ENCODE peak calls at places on chromosomes 6 and 20, in four cellular contexts. One of them, this sample, is unnamed.

GRCh38 chr6:130935978-130936377 is 108.8 kb downstream of the SMLR1 start:
- DNase-seq in fibroblast of mammary gland: no peak
- DNase-seq in foreskin fibroblast: no peak
- DNase-seq in lower lobe of right lung: no peak
- DNase-seq in this sample: no peak

GRCh38 chr20:58714923-58715708 is 22.5 kb downstream of the NPEPL1 start:
- DNase-seq in fibroblast of mammary gland: no peak
- DNase-seq in lower lobe of right lung: no peak
- DNase-seq in foreskin fibroblast: no peak
- DNase-seq in this sample: no peak

GRCh38 chr6:68615965-68616364 is 19.1 kb upstream of the ADGRB3 start:
- DNase-seq in foreskin fibroblast: no peak
- DNase-seq in fibroblast of mammary gland: no peak
- DNase-seq in lower lobe of right lung: no peak
- DNase-seq in this sample: no peak

GRCh38 chr20:64230461-64231145 is 24.9 kb upstream of the PCMTD2 start:
- DNase-seq in lower lobe of right lung: peak; percentile 26
- DNase-seq in fibroblast of mammary gland: no peak
- DNase-seq in foreskin fibroblast: no peak
- DNase-seq in this sample: no peak

GRCh38 chr6:5995705-5996686 is 10.7 kb downstream of the NRN1 start:
- DNase-seq in foreskin fibroblast: peak; percentile 63
- DNase-seq in fibroblast of mammary gland: peak; percentile 85
- DNase-seq in lower lobe of right lung: peak; percentile 75
- DNase-seq in this sample: peak; percentile 19

GRCh38 chr6:51618563-51618962 is 468.9 kb downstream of the PKHD1 start:
- DNase-seq in foreskin fibroblast: no peak
- DNase-seq in lower lobe of right lung: no peak
- DNase-seq in fibroblast of mammary gland: peak; percentile 0
- DNase-seq in this sample: no peak

GRCh38 chr6:156791261-156791850 is 14.2 kb downstream of the ARID1B start:
- DNase-seq in fibroblast of mammary gland: peak; percentile 81
- DNase-seq in foreskin fibroblast: no peak
- DNase-seq in lower lobe of right lung: no peak
- DNase-seq in this sample: no peak

GRCh38 chr6:1841131-1841530 is 231.4 kb downstream of the FOXC1 start:
- DNase-seq in foreskin fibroblast: no peak
- DNase-seq in fibroblast of mammary gland: peak; percentile 29
- DNase-seq in lower lobe of right lung: no peak
- DNase-seq in this sample: no peak

GRCh38 chr20:54208492-54209044 is 681 bp downstream of the PFDN4 start:
- DNase-seq in foreskin fibroblast: no peak
- DNase-seq in fibroblast of mammary gland: peak; percentile 68
- DNase-seq in lower lobe of right lung: no peak
- DNase-seq in this sample: peak; percentile 52

GRCh38 chr6:30490031-30490876 is 945 bp downstream of the HLA-E start:
- DNase-seq in foreskin fibroblast: peak; percentile 47
- DNase-seq in fibroblast of mammary gland: peak; percentile 51
- DNase-seq in lower lobe of right lung: peak; percentile 84
- DNase-seq in this sample: no peak

GRCh38 chr6:7255918-7256317 is 57.1 kb downstream of the SSR1 start:
- DNase-seq in lower lobe of right lung: no peak
- DNase-seq in foreskin fibroblast: no peak
- DNase-seq in fibroblast of mammary gland: no peak
- DNase-seq in this sample: no peak

GRCh38 chr6:35178012-35178411 is 35.7 kb upstream of the SCUBE3 start:
- DNase-seq in foreskin fibroblast: no peak
- DNase-seq in fibroblast of mammary gland: no peak
- DNase-seq in lower lobe of right lung: no peak
- DNase-seq in this sample: no peak

GRCh38 chr6:35177139-35177538 is 36.0 kb upstream of the TCP11 start:
- DNase-seq in lower lobe of right lung: no peak
- DNase-seq in foreskin fibroblast: no peak
- DNase-seq in fibroblast of mammary gland: no peak
- DNase-seq in this sample: peak; percentile 44

GRCh38 chr6:35177586-35177985 is 36.2 kb upstream of the SCUBE3 start:
- DNase-seq in fibroblast of mammary gland: no peak
- DNase-seq in foreskin fibroblast: peak; percentile 57
- DNase-seq in lower lobe of right lung: no peak
- DNase-seq in this sample: peak; percentile 66

GRCh38 chr6:35181313-35181932 is 32.3 kb upstream of the SCUBE3 start:
- DNase-seq in fibroblast of mammary gland: peak; percentile 85
- DNase-seq in foreskin fibroblast: peak; percentile 89
- DNase-seq in lower lobe of right lung: no peak
- DNase-seq in this sample: peak; percentile 82

GRCh38 chr6:35178932-35179832 is 34.6 kb upstream of the SCUBE3 start:
- DNase-seq in lower lobe of right lung: no peak
- DNase-seq in fibroblast of mammary gland: no peak
- DNase-seq in foreskin fibroblast: no peak
- DNase-seq in this sample: no peak
- TF ChIP-seq CTCF in lower lobe of right lung: no peak
- TF ChIP-seq CTCF in fibroblast of mammary gland: no peak
- TF ChIP-seq CTCF in foreskin fibroblast: no peak
- TF ChIP-seq CTCF in this sample: no peak

GRCh38 chr20:8800089-8800488 is 268.8 kb upstream of the PLCB4 start:
- DNase-seq in foreskin fibroblast: no peak
- DNase-seq in lower lobe of right lung: no peak
- DNase-seq in fibroblast of mammary gland: no peak
- DNase-seq in this sample: no peak
- TF ChIP-seq CTCF in foreskin fibroblast: no peak
- TF ChIP-seq CTCF in lower lobe of right lung: no peak
- TF ChIP-seq CTCF in fibroblast of mammary gland: peak; percentile 15
- TF ChIP-seq CTCF in this sample: peak; percentile 50

GRCh38 chr6:137590684-137591083 is 96.5 kb upstream of the OLIG3 start:
- DNase-seq in lower lobe of right lung: no peak
- DNase-seq in foreskin fibroblast: no peak
- DNase-seq in fibroblast of mammary gland: no peak
- DNase-seq in this sample: no peak

GRCh38 chr6:137589067-137589848 is 95.1 kb upstream of the OLIG3 start:
- DNase-seq in lower lobe of right lung: no peak
- DNase-seq in foreskin fibroblast: peak; percentile 2
- DNase-seq in fibroblast of mammary gland: peak; percentile 65
- DNase-seq in this sample: peak; percentile 21

GRCh38 chr6:137588472-137588871 is 94.3 kb upstream of the OLIG3 start:
- DNase-seq in lower lobe of right lung: no peak
- DNase-seq in foreskin fibroblast: no peak
- DNase-seq in fibroblast of mammary gland: no peak
- DNase-seq in this sample: no peak
- TF ChIP-seq CTCF in lower lobe of right lung: no peak
- TF ChIP-seq CTCF in foreskin fibroblast: no peak
- TF ChIP-seq CTCF in fibroblast of mammary gland: no peak
- TF ChIP-seq CTCF in this sample: no peak

DNA sequence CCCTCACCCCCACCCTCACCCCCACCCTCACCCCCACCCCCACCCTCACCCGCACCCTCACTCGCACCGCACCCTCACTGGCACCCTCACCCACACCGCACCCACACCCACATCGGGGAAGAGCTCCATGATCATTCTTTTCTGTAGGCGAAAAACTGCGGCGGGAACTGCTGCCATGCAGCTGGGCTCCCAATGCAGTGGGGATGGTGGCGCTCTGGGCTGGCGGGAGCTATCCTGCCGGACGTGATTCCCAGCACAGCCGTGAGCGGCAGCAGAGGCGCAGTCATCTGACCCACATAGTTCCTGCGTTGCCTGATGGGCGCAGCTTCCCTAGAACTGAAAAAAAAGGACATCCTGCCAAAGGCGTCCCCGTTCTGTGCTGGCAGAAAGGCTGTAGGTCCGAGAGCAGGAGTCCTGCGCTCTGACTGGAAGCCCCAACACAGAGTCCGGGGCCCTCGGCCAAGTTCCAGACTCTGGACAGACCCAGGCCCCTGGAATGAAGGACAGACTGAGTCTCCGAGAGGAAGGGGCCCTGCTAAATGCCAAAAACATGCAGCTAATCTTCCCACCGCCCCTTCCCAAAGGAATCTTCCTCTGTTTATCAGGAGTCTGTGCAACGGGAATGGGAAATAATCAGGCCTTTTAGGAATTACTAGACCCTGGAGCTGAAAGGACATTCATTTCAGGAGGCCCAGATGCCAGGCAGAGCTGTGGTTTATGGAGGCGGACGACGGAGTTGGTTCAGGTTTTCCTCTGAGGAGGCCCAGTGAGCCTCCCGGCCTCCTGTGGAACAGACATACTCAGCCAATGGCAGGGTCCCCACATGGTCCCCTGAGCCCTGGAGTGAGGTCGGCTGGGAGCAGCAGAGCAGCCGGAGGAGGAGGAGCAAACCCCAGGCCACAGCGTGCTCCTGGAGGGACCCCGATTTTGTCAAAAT is 14.1 kb upstream of the TCFL5 start:
- DNase-seq in lower lobe of right lung: peak; percentile 72
- DNase-seq in fibroblast of mammary gland: peak; percentile 86
- DNase-seq in foreskin fibroblast: peak; percentile 85
- DNase-seq in this sample: peak; percentile 77
- TF ChIP-seq CTCF in lower lobe of right lung: peak; percentile 57
- TF ChIP-seq CTCF in fibroblast of mammary gland: peak; percentile 45
- TF ChIP-seq CTCF in foreskin fibroblast: peak; percentile 40
- TF ChIP-seq CTCF in this sample: peak; percentile 47

This sample was measured in HFFc6.